ENCODE peak calls at places on chromosomes 12 and 14, in five cellular contexts. J is hepatic stellate cell, H is NCI-H2029, X is cerebellar cortex, U is NCI-H69. K is an unnamed sample.

GRCh38 chr12:114434341-114434740 is 28.4 kb upstream of the TBX5 start:
- DNase-seq in J (no peak), H (no peak), X (no peak), U (no peak), K (no peak)

GRCh38 chr14:50062438-50063039 is 53.8 kb downstream of the VCPKMT start:
- DNase-seq in J (peak), H (no peak), X (no peak), U (peak), K (no peak)

GRCh38 chr12:131980263-131980662 is 30.5 kb downstream of the EP400 start:
- DNase-seq in J (no peak), H (no peak), X (peak), U (no peak), K (no peak)

GRCh38 chr12:122789637-122790036 is 15.3 kb downstream of the CCDC62 start:
- DNase-seq in J (no peak), H (no peak), X (no peak), U (no peak), K (no peak)

GRCh38 chr12:31896514-31897039 is 62.6 kb upstream of the RESF1 start:
- DNase-seq in J (no peak), H (no peak), X (no peak), U (no peak), K (no peak)

GRCh38 chr12:51185171-51185717 is 12.3 kb upstream of the TFCP2 start:
- DNase-seq in J (no peak), H (no peak), X (no peak), U (no peak), K (no peak)

GRCh38 chr12:102144221-102144620 is 24.2 kb downstream of the PARPBP start:
- DNase-seq in J (no peak), H (no peak), X (no peak), U (no peak), K (no peak)

GRCh38 chr12:95601626-95602025 is 50.4 kb upstream of the USP44 start:
- DNase-seq in J (peak), H (no peak), X (no peak), U (no peak), K (no peak)

GRCh38 chr14:95498622-95499353 is 17.7 kb downstream of the SYNE3 start:
- DNase-seq in J (no peak), H (no peak), X (no peak), U (peak), K (peak)

GRCh38 chr12:4312251-4312650 is 8.8 kb upstream of the TIGAR start:
- DNase-seq in J (no peak), H (no peak), X (no peak), U (no peak), K (no peak)

GRCh38 chr12:47988073-47989022 is 15.9 kb downstream of the COL2A1 start:
- DNase-seq in J (no peak), H (no peak), X (peak), U (peak), K (no peak)

GRCh38 chr12:7933255-7933726 is 2.7 kb downstream of the SLC2A3 start:
- DNase-seq in J (peak), H (peak), X (peak), U (peak), K (peak)

GRCh38 chr14:90893028-90893427 is 76.8 kb upstream of the TTC7B start:
- DNase-seq in J (no peak), H (no peak), X (no peak), U (no peak), K (peak)

GRCh38 chr12:131929530-131930456 is 717 bp downstream of the PUS1 start:
- DNase-seq in J (peak), H (no peak), X (no peak), U (peak), K (no peak)

GRCh38 chr14:80618751-80619329 is 322.7 kb downstream of the CEP128 start:
- DNase-seq in J (no peak), H (no peak), X (no peak), U (no peak), K (no peak)

GRCh38 chr12:110475426-110475825 is 6.8 kb downstream of the FAM216A start:
- DNase-seq in J (no peak), H (no peak), X (no peak), U (no peak), K (no peak)

GRCh38 chr12:108638141-108638823 is 4.6 kb upstream of the SELPLG start:
- DNase-seq in J (no peak), H (no peak), X (no peak), U (peak), K (peak)

GRCh38 chr14:59632381-59632780 is 55.8 kb upstream of the CCDC175 start:
- DNase-seq in J (peak), H (peak), X (peak), U (peak), K (no peak)

GRCh38 chr12:50195832-50196231 is 28.7 kb upstream of the CERS5 start:
- DNase-seq in J (no peak), H (no peak), X (no peak), U (peak), K (peak)

K was measured in Ammon's horn.